ENCODE peak calls at places on chromosomes 6 and 20, in ten cellular contexts. One of them, this sample, is unnamed.

GRCh38 chr6:34273242-34273805 is 24.5 kb upstream of the SMIM29 start:
- DNase-seq in T-helper 9 cell: no peak
- DNase-seq in NCI-H2081: no peak
- DNase-seq in cerebellar cortex: no peak
- DNase-seq in left cardiac atrium: peak
- DNase-seq in activated T-helper 1 cell treated with anti-CD3 and anti-CD28 coated beads, Interleukin-12 subunit alpha, Interleukin-12 subunit beta, Interleukin-2, Interleukin-4 antibody, amounts not matched to agents 30 ng/mL and 10 ng/mL and 1 ng/mL, durations not matched to agents 14 hours and 24 hours and 36 hours: no peak
- DNase-seq in AG08396: peak
- DNase-seq in HS-27A: no peak
- DNase-seq in T47D: no peak
- DNase-seq in IMR-90: peak
- DNase-seq in this sample: no peak

GRCh38 chr20:51687071-51687470 is 81.1 kb downstream of the ATP9A start:
- DNase-seq in NCI-H2081: no peak
- DNase-seq in left cardiac atrium: no peak
- DNase-seq in IMR-90: peak
- DNase-seq in T47D: no peak
- DNase-seq in cerebellar cortex: no peak
- DNase-seq in T-helper 9 cell: no peak
- DNase-seq in HS-27A: peak
- DNase-seq in AG08396: peak
- DNase-seq in activated T-helper 1 cell treated with anti-CD3 and anti-CD28 coated beads, Interleukin-12 subunit alpha, Interleukin-12 subunit beta, Interleukin-2, Interleukin-4 antibody, amounts not matched to agents 30 ng/mL and 10 ng/mL and 1 ng/mL, durations not matched to agents 14 hours and 24 hours and 36 hours: no peak
- DNase-seq in this sample: no peak

GRCh38 chr6:34757687-34758274 is 476 bp downstream of the SNRPC start:
- DNase-seq in activated T-helper 1 cell treated with anti-CD3 and anti-CD28 coated beads, Interleukin-12 subunit alpha, Interleukin-12 subunit beta, Interleukin-2, Interleukin-4 antibody, amounts not matched to agents 30 ng/mL and 10 ng/mL and 1 ng/mL, durations not matched to agents 14 hours and 24 hours and 36 hours: no peak
- DNase-seq in cerebellar cortex: no peak
- DNase-seq in IMR-90: no peak
- DNase-seq in T47D: no peak
- DNase-seq in NCI-H2081: no peak
- DNase-seq in T-helper 9 cell: no peak
- DNase-seq in HS-27A: no peak
- DNase-seq in AG08396: no peak
- DNase-seq in left cardiac atrium: no peak
- DNase-seq in this sample: no peak

GRCh38 chr6:30231067-30231466 is 17.9 kb upstream of the TRIM26 start:
- DNase-seq in T47D: no peak
- DNase-seq in cerebellar cortex: no peak
- DNase-seq in AG08396: no peak
- DNase-seq in IMR-90: no peak
- DNase-seq in T-helper 9 cell: no peak
- DNase-seq in NCI-H2081: no peak
- DNase-seq in activated T-helper 1 cell treated with anti-CD3 and anti-CD28 coated beads, Interleukin-12 subunit alpha, Interleukin-12 subunit beta, Interleukin-2, Interleukin-4 antibody, amounts not matched to agents 30 ng/mL and 10 ng/mL and 1 ng/mL, durations not matched to agents 14 hours and 24 hours and 36 hours: no peak
- DNase-seq in left cardiac atrium: no peak
- DNase-seq in HS-27A: no peak
- DNase-seq in this sample: no peak

GRCh38 chr6:20117474-20117873 is 94.8 kb downstream of the MBOAT1 start:
- DNase-seq in NCI-H2081: no peak
- DNase-seq in AG08396: no peak
- DNase-seq in activated T-helper 1 cell treated with anti-CD3 and anti-CD28 coated beads, Interleukin-12 subunit alpha, Interleukin-12 subunit beta, Interleukin-2, Interleukin-4 antibody, amounts not matched to agents 30 ng/mL and 10 ng/mL and 1 ng/mL, durations not matched to agents 14 hours and 24 hours and 36 hours: no peak
- DNase-seq in IMR-90: peak
- DNase-seq in T47D: peak
- DNase-seq in T-helper 9 cell: no peak
- DNase-seq in cerebellar cortex: no peak
- DNase-seq in left cardiac atrium: no peak
- DNase-seq in HS-27A: no peak
- DNase-seq in this sample: no peak

GRCh38 chr6:148711833-148712653 is 34.8 kb upstream of the UST start:
- DNase-seq in cerebellar cortex: no peak
- DNase-seq in T47D: no peak
- DNase-seq in left cardiac atrium: no peak
- DNase-seq in T-helper 9 cell: no peak
- DNase-seq in NCI-H2081: no peak
- DNase-seq in activated T-helper 1 cell treated with anti-CD3 and anti-CD28 coated beads, Interleukin-12 subunit alpha, Interleukin-12 subunit beta, Interleukin-2, Interleukin-4 antibody, amounts not matched to agents 30 ng/mL and 10 ng/mL and 1 ng/mL, durations not matched to agents 14 hours and 24 hours and 36 hours: no peak
- DNase-seq in IMR-90: peak
- DNase-seq in AG08396: no peak
- DNase-seq in HS-27A: no peak
- DNase-seq in this sample: no peak

GRCh38 chr20:47585087-47585747 is 83.5 kb downstream of the NCOA3 start:
- DNase-seq in HS-27A: no peak
- DNase-seq in T-helper 9 cell: no peak
- DNase-seq in left cardiac atrium: peak
- DNase-seq in AG08396: no peak
- DNase-seq in T47D: no peak
- DNase-seq in cerebellar cortex: no peak
- DNase-seq in activated T-helper 1 cell treated with anti-CD3 and anti-CD28 coated beads, Interleukin-12 subunit alpha, Interleukin-12 subunit beta, Interleukin-2, Interleukin-4 antibody, amounts not matched to agents 30 ng/mL and 10 ng/mL and 1 ng/mL, durations not matched to agents 14 hours and 24 hours and 36 hours: no peak
- DNase-seq in NCI-H2081: no peak
- DNase-seq in IMR-90: no peak
- DNase-seq in this sample: no peak

GRCh38 chr6:5146396-5146795 is 61.3 kb downstream of the PPP1R3G start:
- DNase-seq in T-helper 9 cell: no peak
- DNase-seq in HS-27A: no peak
- DNase-seq in left cardiac atrium: no peak
- DNase-seq in AG08396: no peak
- DNase-seq in T47D: no peak
- DNase-seq in cerebellar cortex: no peak
- DNase-seq in activated T-helper 1 cell treated with anti-CD3 and anti-CD28 coated beads, Interleukin-12 subunit alpha, Interleukin-12 subunit beta, Interleukin-2, Interleukin-4 antibody, amounts not matched to agents 30 ng/mL and 10 ng/mL and 1 ng/mL, durations not matched to agents 14 hours and 24 hours and 36 hours: no peak
- DNase-seq in IMR-90: no peak
- DNase-seq in NCI-H2081: no peak
- DNase-seq in this sample: no peak

GRCh38 chr6:12536416-12536815 is 180.2 kb upstream of the PHACTR1 start:
- DNase-seq in cerebellar cortex: no peak
- DNase-seq in activated T-helper 1 cell treated with anti-CD3 and anti-CD28 coated beads, Interleukin-12 subunit alpha, Interleukin-12 subunit beta, Interleukin-2, Interleukin-4 antibody, amounts not matched to agents 30 ng/mL and 10 ng/mL and 1 ng/mL, durations not matched to agents 14 hours and 24 hours and 36 hours: no peak
- DNase-seq in T47D: no peak
- DNase-seq in left cardiac atrium: no peak
- DNase-seq in HS-27A: no peak
- DNase-seq in NCI-H2081: no peak
- DNase-seq in T-helper 9 cell: no peak
- DNase-seq in AG08396: no peak
- DNase-seq in IMR-90: no peak
- DNase-seq in this sample: no peak

GRCh38 chr6:144104898-144105487 is 9.6 kb upstream of the SF3B5 start:
- DNase-seq in HS-27A: peak
- DNase-seq in IMR-90: peak
- DNase-seq in AG08396: peak
- DNase-seq in left cardiac atrium: no peak
- DNase-seq in NCI-H2081: peak
- DNase-seq in cerebellar cortex: peak
- DNase-seq in T-helper 9 cell: no peak
- DNase-seq in T47D: peak
- DNase-seq in activated T-helper 1 cell treated with anti-CD3 and anti-CD28 coated beads, Interleukin-12 subunit alpha, Interleukin-12 subunit beta, Interleukin-2, Interleukin-4 antibody, amounts not matched to agents 30 ng/mL and 10 ng/mL and 1 ng/mL, durations not matched to agents 14 hours and 24 hours and 36 hours: peak
- DNase-seq in this sample: peak

GRCh38 chr6:142819603-142820335 is 125.2 kb downstream of the HIVEP2 start:
- DNase-seq in HS-27A: no peak
- DNase-seq in NCI-H2081: peak
- DNase-seq in T47D: no peak
- DNase-seq in IMR-90: peak
- DNase-seq in AG08396: no peak
- DNase-seq in left cardiac atrium: no peak
- DNase-seq in activated T-helper 1 cell treated with anti-CD3 and anti-CD28 coated beads, Interleukin-12 subunit alpha, Interleukin-12 subunit beta, Interleukin-2, Interleukin-4 antibody, amounts not matched to agents 30 ng/mL and 10 ng/mL and 1 ng/mL, durations not matched to agents 14 hours and 24 hours and 36 hours: peak
- DNase-seq in cerebellar cortex: no peak
- DNase-seq in T-helper 9 cell: no peak
- DNase-seq in this sample: peak

GRCh38 chr6:153131037-153131981 is at the start of gene RGS17:
- DNase-seq in T47D: no peak
- DNase-seq in NCI-H2081: peak
- DNase-seq in left cardiac atrium: peak
- DNase-seq in activated T-helper 1 cell treated with anti-CD3 and anti-CD28 coated beads, Interleukin-12 subunit alpha, Interleukin-12 subunit beta, Interleukin-2, Interleukin-4 antibody, amounts not matched to agents 30 ng/mL and 10 ng/mL and 1 ng/mL, durations not matched to agents 14 hours and 24 hours and 36 hours: no peak
- DNase-seq in AG08396: peak
- DNase-seq in HS-27A: no peak
- DNase-seq in T-helper 9 cell: no peak
- DNase-seq in IMR-90: peak
- DNase-seq in cerebellar cortex: peak
- DNase-seq in this sample: peak

GRCh38 chr6:105692630-105693212 is 289.8 kb upstream of the PREP start:
- DNase-seq in cerebellar cortex: no peak
- DNase-seq in HS-27A: no peak
- DNase-seq in NCI-H2081: peak
- DNase-seq in AG08396: no peak
- DNase-seq in T-helper 9 cell: no peak
- DNase-seq in T47D: no peak
- DNase-seq in activated T-helper 1 cell treated with anti-CD3 and anti-CD28 coated beads, Interleukin-12 subunit alpha, Interleukin-12 subunit beta, Interleukin-2, Interleukin-4 antibody, amounts not matched to agents 30 ng/mL and 10 ng/mL and 1 ng/mL, durations not matched to agents 14 hours and 24 hours and 36 hours: no peak
- DNase-seq in left cardiac atrium: no peak
- DNase-seq in IMR-90: no peak
- DNase-seq in this sample: peak

GRCh38 chr6:142377112-142377848 is 75.5 kb downstream of the ADGRG6 start:
- DNase-seq in NCI-H2081: peak
- DNase-seq in IMR-90: peak
- DNase-seq in activated T-helper 1 cell treated with anti-CD3 and anti-CD28 coated beads, Interleukin-12 subunit alpha, Interleukin-12 subunit beta, Interleukin-2, Interleukin-4 antibody, amounts not matched to agents 30 ng/mL and 10 ng/mL and 1 ng/mL, durations not matched to agents 14 hours and 24 hours and 36 hours: no peak
- DNase-seq in left cardiac atrium: peak
- DNase-seq in T47D: no peak
- DNase-seq in HS-27A: no peak
- DNase-seq in cerebellar cortex: peak
- DNase-seq in T-helper 9 cell: no peak
- DNase-seq in AG08396: no peak
- DNase-seq in this sample: no peak

GRCh38 chr6:110513001-110513400 is 36.6 kb upstream of the SLC22A16 start:
- DNase-seq in T47D: no peak
- DNase-seq in NCI-H2081: peak
- DNase-seq in HS-27A: no peak
- DNase-seq in activated T-helper 1 cell treated with anti-CD3 and anti-CD28 coated beads, Interleukin-12 subunit alpha, Interleukin-12 subunit beta, Interleukin-2, Interleukin-4 antibody, amounts not matched to agents 30 ng/mL and 10 ng/mL and 1 ng/mL, durations not matched to agents 14 hours and 24 hours and 36 hours: no peak
- DNase-seq in AG08396: no peak
- DNase-seq in T-helper 9 cell: no peak
- DNase-seq in IMR-90: peak
- DNase-seq in cerebellar cortex: no peak
- DNase-seq in left cardiac atrium: no peak
- DNase-seq in this sample: no peak

GRCh38 chr20:39700527-39700926 is 738.4 kb downstream of the DHX35 start:
- DNase-seq in HS-27A: no peak
- DNase-seq in NCI-H2081: no peak
- DNase-seq in T-helper 9 cell: no peak
- DNase-seq in IMR-90: no peak
- DNase-seq in cerebellar cortex: no peak
- DNase-seq in T47D: no peak
- DNase-seq in left cardiac atrium: no peak
- DNase-seq in AG08396: no peak
- DNase-seq in activated T-helper 1 cell treated with anti-CD3 and anti-CD28 coated beads, Interleukin-12 subunit alpha, Interleukin-12 subunit beta, Interleukin-2, Interleukin-4 antibody, amounts not matched to agents 30 ng/mL and 10 ng/mL and 1 ng/mL, durations not matched to agents 14 hours and 24 hours and 36 hours: no peak
- DNase-seq in this sample: no peak

GRCh38 chr20:37630993-37631392 is 62.8 kb upstream of the CTNNBL1 start:
- DNase-seq in T47D: no peak
- DNase-seq in activated T-helper 1 cell treated with anti-CD3 and anti-CD28 coated beads, Interleukin-12 subunit alpha, Interleukin-12 subunit beta, Interleukin-2, Interleukin-4 antibody, amounts not matched to agents 30 ng/mL and 10 ng/mL and 1 ng/mL, durations not matched to agents 14 hours and 24 hours and 36 hours: no peak
- DNase-seq in T-helper 9 cell: no peak
- DNase-seq in IMR-90: no peak
- DNase-seq in left cardiac atrium: no peak
- DNase-seq in NCI-H2081: no peak
- DNase-seq in AG08396: no peak
- DNase-seq in cerebellar cortex: no peak
- DNase-seq in HS-27A: no peak
- DNase-seq in this sample: no peak